ENCODE peak calls at places on chromosomes 4 and X, in seven cellular contexts. C, X, R, F, O, B and L are unnamed samples.

GRCh38 chrX:37701588-37701987 is 16.0 kb downstream of the XK start:
- DNase-seq in C (no peak), X (no peak), R (no peak), F (no peak), O (no peak), B (no peak), L (no peak)

GRCh38 chr4:109434007-109434792 is 585 bp downstream of the SEC24B start:
- DNase-seq in C (peak; percentile 16), X (no peak), R (no peak), F (peak; percentile 46), O (peak; percentile 36), B (peak; percentile 71), L (peak; percentile 35)

GRCh38 chrX:49162620-49163019 is at the start of gene MAGIX:
- DNase-seq in C (no peak), X (no peak), R (peak; percentile 31), F (peak; percentile 71), O (no peak), B (peak; percentile 44), L (no peak)

GRCh38 chr4:87505862-87506261 is 23.3 kb downstream of the SPARCL1 start:
- DNase-seq in C (no peak), X (no peak), R (no peak), F (no peak), O (no peak), B (no peak), L (no peak)

GRCh38 chr4:116229420-116229819 is 856.0 kb downstream of the TRAM1L1 start:
- DNase-seq in C (no peak), X (no peak), R (no peak), F (no peak), O (no peak), B (no peak), L (no peak)

GRCh38 chr4:76120199-76120598 is 28.0 kb downstream of the NUP54 start:
- DNase-seq in C (no peak), X (no peak), R (no peak), F (no peak), O (no peak), B (no peak), L (no peak)

GRCh38 chr4:26346203-26346620 is 25.4 kb downstream of the RBPJ start:
- DNase-seq in C (no peak), X (no peak), R (peak; percentile 33), F (peak; percentile 40), O (no peak), B (no peak), L (no peak)

GRCh38 chr4:188387134-188387791 is 248.0 kb downstream of the TRIML1 start:
- DNase-seq in C (no peak), X (no peak), R (no peak), F (no peak), O (no peak), B (no peak), L (no peak)

GRCh38 chr4:38166768-38167167 is 206.6 kb downstream of the PTTG2 start:
- DNase-seq in C (no peak), X (no peak), R (no peak), F (no peak), O (no peak), B (no peak), L (no peak)

GRCh38 chr4:819401-820229 is 6.3 kb downstream of the CPLX1 start:
- DNase-seq in C (no peak), X (no peak), R (no peak), F (no peak), O (no peak), B (no peak), L (no peak)

GRCh38 chr4:25913056-25913850 is 767 bp upstream of the SMIM20 start:
- DNase-seq in C (no peak), X (no peak), R (no peak), F (peak; percentile 31), O (peak; percentile 30), B (peak; percentile 64), L (peak; percentile 67)

GRCh38 chrX:1215123-1215823 is 2.8 kb upstream of the CRLF2 start:
- DNase-seq in C (no peak), X (no peak), R (no peak), F (no peak), O (no peak), B (no peak), L (no peak)

GRCh38 chrX:2549874-2550273 is 49.1 kb upstream of the DHRSX start:
- DNase-seq in C (no peak), X (no peak), R (no peak), F (no peak), O (peak; percentile 22), B (no peak), L (no peak)

GRCh38 chr4:47490550-47490949 is 5.5 kb downstream of the ATP10D start:
- DNase-seq in C (no peak), X (peak; percentile 9), R (no peak), F (no peak), O (no peak), B (no peak), L (no peak)

GRCh38 chr4:7557447-7557846 is 122.7 kb upstream of the PSAPL1 start:
- DNase-seq in C (no peak), X (peak; percentile 41), R (no peak), F (no peak), O (no peak), B (no peak), L (no peak)

GRCh38 chr4:83276299-83277040 is 8.1 kb downstream of the COQ2 start:
- DNase-seq in C (no peak), X (no peak), R (no peak), F (no peak), O (no peak), B (no peak), L (no peak)

GRCh38 chrX:129759576-129760061 is 20.1 kb upstream of the SASH3 start:
- DNase-seq in C (peak; percentile 24), X (no peak), R (peak; percentile 18), F (peak; percentile 54), O (peak; percentile 67), B (no peak), L (peak; percentile 40)

GRCh38 chr4:1578968-1579833 is 104.9 kb downstream of the FAM53A start:
- DNase-seq in C (peak; percentile 68), X (peak; percentile 72), R (peak; percentile 79), F (peak; percentile 83), O (peak; percentile 88), B (peak; percentile 78), L (peak; percentile 80)

GRCh38 chr4:71568131-71568530 is 215.7 kb downstream of the GC start:
- DNase-seq in C (no peak), X (no peak), R (no peak), F (no peak), O (no peak), B (no peak), L (no peak)

DNA sequence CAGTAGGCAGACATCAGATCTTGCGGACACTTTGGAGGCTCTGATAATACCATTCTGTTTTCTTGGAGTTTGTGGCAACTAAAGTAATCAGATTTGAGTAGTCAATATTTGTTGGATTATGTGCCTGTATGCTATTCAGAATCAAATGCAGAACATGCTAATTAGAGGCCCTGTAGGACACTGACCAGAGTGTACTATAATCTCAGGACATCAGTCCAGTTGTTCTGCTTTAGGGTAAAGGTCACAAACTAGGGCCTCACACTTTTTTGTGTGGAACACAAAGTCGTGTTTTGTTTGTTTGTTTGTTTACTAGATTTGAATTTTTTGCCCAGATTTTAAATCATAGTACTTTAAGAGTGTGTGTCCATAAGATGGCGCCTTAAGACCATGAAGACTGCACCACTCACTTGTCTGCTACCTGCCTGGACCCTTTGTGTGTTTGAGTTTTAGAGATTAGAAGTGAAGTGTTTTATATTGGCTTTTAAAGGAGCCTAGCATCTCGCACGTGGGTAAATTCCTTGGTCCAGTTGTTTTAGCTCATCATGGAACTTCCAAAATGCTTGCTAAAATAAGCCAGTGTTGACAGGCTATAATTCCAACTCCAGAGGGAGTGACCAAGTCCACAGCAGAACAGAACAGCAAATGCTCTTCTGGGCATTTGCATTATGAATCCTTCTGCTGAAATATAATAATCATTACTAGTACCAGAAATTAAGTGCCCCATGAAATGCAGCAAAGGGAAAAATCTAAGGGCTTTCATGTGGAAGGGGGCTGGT is 34.7 kb downstream of the IL13RA1 start:
- DNase-seq in C (no peak), X (no peak), R (no peak), F (no peak), O (no peak), B (no peak), L (no peak)
- TF ChIP-seq CTCF in C (no peak), X (no peak), R (peak; percentile 16), F (no peak), O (no peak), B (no peak), L (no peak)

GRCh38 chrX:28697732-28698131 is 110.5 kb downstream of the IL1RAPL1 start:
- DNase-seq in C (no peak), X (no peak), R (no peak), F (no peak), O (no peak), B (no peak), L (no peak)
- TF ChIP-seq EP300 in C (no peak), X (no peak), R (no peak), F (no peak), O (no peak), B (no peak), L (no peak)

GRCh38 chrX:104151037-104151436 is 5.8 kb downstream of the SLC25A53 start:
- DNase-seq in C (no peak), X (no peak), R (no peak), F (no peak), O (no peak), B (no peak), L (no peak)

DNA sequence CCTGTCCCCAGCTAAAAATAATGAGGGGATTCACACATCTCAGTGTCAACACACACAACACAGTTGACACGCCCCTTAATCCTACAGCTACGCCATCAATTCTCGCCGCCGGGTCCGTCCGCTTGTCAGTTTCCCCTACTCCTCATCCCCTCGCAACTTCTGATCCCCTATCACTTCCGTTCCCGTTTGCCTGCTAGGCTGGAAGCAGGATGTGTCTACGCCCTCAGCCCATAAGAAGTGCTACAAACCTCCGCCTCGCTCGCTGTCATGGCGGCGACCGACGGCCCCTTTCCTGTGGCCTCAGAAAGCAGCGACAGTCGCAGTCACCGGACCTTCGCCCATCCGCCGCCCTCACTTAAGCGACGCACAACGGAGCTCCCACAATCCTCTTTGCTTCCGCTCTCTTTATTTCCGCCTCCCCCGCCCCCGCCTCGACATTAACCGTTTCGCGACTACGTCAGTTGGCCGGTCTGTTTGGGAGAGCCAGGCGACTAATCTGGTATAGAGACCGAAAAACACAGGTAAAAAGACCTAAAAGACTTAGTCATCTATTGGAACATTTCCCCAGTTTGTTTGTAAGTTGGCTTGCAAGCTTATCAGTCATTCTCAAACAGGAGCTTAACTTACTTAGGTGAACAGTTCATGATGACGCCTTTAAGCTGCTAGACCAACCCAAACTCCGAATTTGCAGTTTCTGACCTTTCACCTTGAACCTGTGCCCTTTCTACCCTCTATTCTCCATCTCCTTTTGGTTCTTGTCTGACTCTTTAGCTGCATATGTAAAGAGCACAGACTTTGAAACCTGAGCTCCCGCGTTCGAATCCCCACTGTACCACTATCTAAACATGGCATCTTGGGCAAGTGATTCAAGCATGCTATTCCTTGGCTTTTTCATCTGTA is at the start of gene SLC25A53:
- DNase-seq in C (peak; percentile 42), X (peak; percentile 59), R (peak; percentile 66), F (peak; percentile 75), O (peak; percentile 66), B (peak; percentile 72), L (peak; percentile 80)
- TF ChIP-seq POLR2A in C (peak; percentile 49), X (peak; percentile 54), R (peak; percentile 82), F (no peak), O (no peak), B (peak; percentile 43), L (peak; percentile 68)

DNA sequence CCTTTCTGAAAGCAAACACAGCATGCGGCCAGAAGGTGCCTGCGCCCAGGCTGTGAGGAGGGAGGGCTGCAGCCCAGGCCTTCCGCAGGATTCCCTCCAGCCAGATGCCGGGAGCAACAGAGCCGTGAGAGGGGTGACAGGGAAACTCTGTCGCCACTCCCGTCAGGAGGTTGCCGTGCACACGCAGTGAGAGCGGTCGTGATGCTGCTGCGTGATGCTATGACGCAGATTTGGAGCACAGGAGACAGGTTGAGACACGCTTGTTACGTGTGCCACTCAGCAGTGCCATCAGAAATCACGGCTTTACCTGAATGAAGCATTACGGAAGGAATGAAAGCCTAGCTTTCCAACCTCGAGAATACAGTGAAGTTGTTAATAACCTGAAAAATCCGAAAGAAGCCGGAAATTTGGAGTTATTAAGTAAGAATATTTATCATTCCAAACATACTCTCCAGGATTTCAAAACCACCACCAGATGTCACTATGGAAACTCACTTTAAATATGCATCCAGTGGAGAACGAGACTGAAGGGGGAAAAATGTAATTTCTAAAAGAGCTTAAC is 54.4 kb downstream of the FAT1 start:
- DNase-seq in C (no peak), X (no peak), R (no peak), F (no peak), O (no peak), B (no peak), L (no peak)
- TF ChIP-seq CTCF in C (peak; percentile 57), X (peak; percentile 55), R (no peak), F (peak; percentile 18), O (peak; percentile 42), B (peak; percentile 9), L (peak; percentile 31)